ENCODE peak calls at places on chromosomes 5 and 9, in six cellular contexts. One of them, this sample, is unnamed.

GRCh38 chr5:169670769-169671525 is 33.9 kb downstream of the DOCK2 start:
- DNase-seq in IMR-90: no peak
- DNase-seq in mesenchymal stem cell: no peak
- DNase-seq in H9: no peak
- DNase-seq in trophoblast cell: no peak
- DNase-seq in H1: no peak
- DNase-seq in this sample: no peak

GRCh38 chr9:14741369-14741768 is 18.8 kb upstream of the CER1 start:
- DNase-seq in IMR-90: no peak
- DNase-seq in mesenchymal stem cell: no peak
- DNase-seq in H9: no peak
- DNase-seq in trophoblast cell: no peak
- DNase-seq in H1: no peak
- DNase-seq in this sample: no peak

GRCh38 chr9:110291921-110292575 is 35.7 kb upstream of the TXN start:
- DNase-seq in IMR-90: no peak
- DNase-seq in mesenchymal stem cell: no peak
- DNase-seq in H9: peak; percentile 43
- DNase-seq in trophoblast cell: peak; percentile 63
- DNase-seq in H1: no peak
- DNase-seq in this sample: no peak

GRCh38 chr5:64632251-64632650 is 58.1 kb upstream of the SHISAL2B start:
- DNase-seq in IMR-90: peak; percentile 27
- DNase-seq in mesenchymal stem cell: peak; percentile 5
- DNase-seq in H9: no peak
- DNase-seq in trophoblast cell: peak; percentile 6
- DNase-seq in H1: no peak
- DNase-seq in this sample: no peak

GRCh38 chr5:78095119-78095518 is 199.4 kb downstream of the AP3B1 start:
- DNase-seq in IMR-90: no peak
- DNase-seq in mesenchymal stem cell: no peak
- DNase-seq in H9: no peak
- DNase-seq in trophoblast cell: no peak
- DNase-seq in H1: no peak
- DNase-seq in this sample: no peak

GRCh38 chr5:110321117-110321516 is 405.4 kb downstream of the TMEM232 start:
- DNase-seq in IMR-90: no peak
- DNase-seq in mesenchymal stem cell: peak; percentile 36
- DNase-seq in H9: no peak
- DNase-seq in trophoblast cell: peak; percentile 5
- DNase-seq in H1: no peak
- DNase-seq in this sample: no peak

GRCh38 chr9:138059196-138059595 is 181.6 kb downstream of the CACNA1B start:
- DNase-seq in IMR-90: no peak
- DNase-seq in mesenchymal stem cell: no peak
- DNase-seq in H9: no peak
- DNase-seq in trophoblast cell: no peak
- DNase-seq in H1: no peak
- DNase-seq in this sample: no peak

GRCh38 chr5:82820188-82820587 is 257.0 kb downstream of the TMEM167A start:
- DNase-seq in IMR-90: no peak
- DNase-seq in mesenchymal stem cell: no peak
- DNase-seq in H9: no peak
- DNase-seq in trophoblast cell: no peak
- DNase-seq in H1: no peak
- DNase-seq in this sample: no peak

GRCh38 chr5:15669826-15670225 is 169.8 kb downstream of the FBXL7 start:
- DNase-seq in IMR-90: no peak
- DNase-seq in mesenchymal stem cell: no peak
- DNase-seq in H9: no peak
- DNase-seq in trophoblast cell: no peak
- DNase-seq in H1: no peak
- DNase-seq in this sample: no peak

GRCh38 chr5:52531105-52531504 is 256.6 kb upstream of the ITGA1 start:
- DNase-seq in IMR-90: no peak
- DNase-seq in mesenchymal stem cell: no peak
- DNase-seq in H9: no peak
- DNase-seq in trophoblast cell: no peak
- DNase-seq in H1: no peak
- DNase-seq in this sample: no peak

GRCh38 chr5:99037668-99038067 is 108.9 kb upstream of the CHD1 start:
- DNase-seq in IMR-90: no peak
- DNase-seq in mesenchymal stem cell: no peak
- DNase-seq in H9: peak; percentile 52
- DNase-seq in trophoblast cell: no peak
- DNase-seq in H1: no peak
- DNase-seq in this sample: no peak

GRCh38 chr9:101458955-101459631 is 23.5 kb upstream of the ALDOB start:
- DNase-seq in IMR-90: peak; percentile 83
- DNase-seq in mesenchymal stem cell: peak; percentile 85
- DNase-seq in H9: peak; percentile 83
- DNase-seq in trophoblast cell: peak; percentile 68
- DNase-seq in H1: peak; percentile 51
- DNase-seq in this sample: peak; percentile 38

GRCh38 chr5:141420855-141421488 is at the start of gene PCDHGA11:
- DNase-seq in IMR-90: peak; percentile 63
- DNase-seq in mesenchymal stem cell: peak; percentile 14
- DNase-seq in H9: peak; percentile 74
- DNase-seq in trophoblast cell: peak; percentile 88
- DNase-seq in H1: no peak
- DNase-seq in this sample: no peak

GRCh38 chr5:171469336-171469735 is 49.9 kb downstream of the FGF18 start:
- DNase-seq in IMR-90: no peak
- DNase-seq in mesenchymal stem cell: no peak
- DNase-seq in H9: no peak
- DNase-seq in trophoblast cell: no peak
- DNase-seq in H1: no peak
- DNase-seq in this sample: peak; percentile 56

GRCh38 chr9:116437411-116438370 is 249.4 kb upstream of the TRIM32 start:
- DNase-seq in IMR-90: no peak
- DNase-seq in mesenchymal stem cell: peak; percentile 83
- DNase-seq in H9: no peak
- DNase-seq in trophoblast cell: peak; percentile 72
- DNase-seq in H1: no peak
- DNase-seq in this sample: no peak

GRCh38 chr5:96527826-96528225 is 94.8 kb upstream of the PCSK1 start:
- DNase-seq in IMR-90: no peak
- DNase-seq in mesenchymal stem cell: no peak
- DNase-seq in H9: no peak
- DNase-seq in trophoblast cell: no peak
- DNase-seq in H1: no peak
- DNase-seq in this sample: no peak

GRCh38 chr5:83509535-83509934 is 38.0 kb downstream of the VCAN start:
- DNase-seq in IMR-90: peak; percentile 71
- DNase-seq in mesenchymal stem cell: peak; percentile 47
- DNase-seq in H9: no peak
- DNase-seq in trophoblast cell: peak; percentile 55
- DNase-seq in H1: no peak
- DNase-seq in this sample: no peak

GRCh38 chr5:7728076-7728475 is 122.9 kb downstream of the CFAP90 start:
- DNase-seq in IMR-90: no peak
- DNase-seq in mesenchymal stem cell: no peak
- DNase-seq in H9: no peak
- DNase-seq in trophoblast cell: no peak
- DNase-seq in H1: no peak
- DNase-seq in this sample: no peak

GRCh38 chr5:104189909-104190308 is 627.3 kb upstream of the NUDT12 start:
- DNase-seq in IMR-90: peak; percentile 59
- DNase-seq in mesenchymal stem cell: peak; percentile 73
- DNase-seq in H9: no peak
- DNase-seq in trophoblast cell: peak; percentile 40
- DNase-seq in H1: no peak
- DNase-seq in this sample: no peak

GRCh38 chr9:110835404-110835803 is 166.8 kb downstream of the MUSK start:
- DNase-seq in IMR-90: peak; percentile 91
- DNase-seq in mesenchymal stem cell: peak; percentile 54
- DNase-seq in H9: no peak
- DNase-seq in trophoblast cell: peak; percentile 41
- DNase-seq in H1: no peak
- DNase-seq in this sample: no peak

GRCh38 chr5:1942158-1942557 is 59.4 kb upstream of the IRX4 start:
- DNase-seq in IMR-90: no peak
- DNase-seq in mesenchymal stem cell: no peak
- DNase-seq in H9: no peak
- DNase-seq in trophoblast cell: no peak
- DNase-seq in H1: no peak
- DNase-seq in this sample: no peak

GRCh38 chr5:103638979-103639378 is 76.4 kb upstream of the NUDT12 start:
- DNase-seq in IMR-90: no peak
- DNase-seq in mesenchymal stem cell: no peak
- DNase-seq in H9: no peak
- DNase-seq in trophoblast cell: no peak
- DNase-seq in H1: no peak
- DNase-seq in this sample: no peak

GRCh38 chr5:59036274-59036961 is 453.5 kb downstream of the RAB3C start:
- DNase-seq in IMR-90: peak; percentile 99
- DNase-seq in mesenchymal stem cell: peak; percentile 95
- DNase-seq in H9: no peak
- DNase-seq in trophoblast cell: peak; percentile 85
- DNase-seq in H1: no peak
- DNase-seq in this sample: no peak

GRCh38 chr9:126652140-126652558 is 38.4 kb downstream of the LMX1B start:
- DNase-seq in IMR-90: no peak
- DNase-seq in mesenchymal stem cell: no peak
- DNase-seq in H9: no peak
- DNase-seq in trophoblast cell: no peak
- DNase-seq in H1: no peak
- DNase-seq in this sample: no peak

GRCh38 chr5:74035521-74035937 is 409.5 kb downstream of the ARHGEF28 start:
- DNase-seq in IMR-90: peak; percentile 69
- DNase-seq in mesenchymal stem cell: peak; percentile 69
- DNase-seq in H9: peak; percentile 46
- DNase-seq in trophoblast cell: peak; percentile 31
- DNase-seq in H1: no peak
- DNase-seq in this sample: no peak

GRCh38 chr9:2023532-2023931 is 8.4 kb downstream of the SMARCA2 start:
- DNase-seq in IMR-90: no peak
- DNase-seq in mesenchymal stem cell: no peak
- DNase-seq in H9: no peak
- DNase-seq in trophoblast cell: no peak
- DNase-seq in H1: no peak
- DNase-seq in this sample: no peak

GRCh38 chr9:13707635-13708410 is 428.3 kb upstream of the MPDZ start:
- DNase-seq in IMR-90: peak; percentile 47
- DNase-seq in mesenchymal stem cell: peak; percentile 75
- DNase-seq in H9: no peak
- DNase-seq in trophoblast cell: no peak
- DNase-seq in H1: no peak
- DNase-seq in this sample: no peak

GRCh38 chr5:93601053-93601429 is 18.0 kb downstream of the NR2F1 start:
- DNase-seq in IMR-90: no peak
- DNase-seq in mesenchymal stem cell: no peak
- DNase-seq in H9: no peak
- DNase-seq in trophoblast cell: no peak
- DNase-seq in H1: no peak
- DNase-seq in this sample: no peak

GRCh38 chr5:112186401-112186990 is 232.6 kb downstream of the EPB41L4A start:
- DNase-seq in IMR-90: peak; percentile 53
- DNase-seq in mesenchymal stem cell: peak; percentile 50
- DNase-seq in H9: no peak
- DNase-seq in trophoblast cell: peak; percentile 73
- DNase-seq in H1: no peak
- DNase-seq in this sample: no peak

GRCh38 chr5:64144429-64145215 is 21.0 kb upstream of the RNF180 start:
- DNase-seq in IMR-90: no peak
- DNase-seq in mesenchymal stem cell: no peak
- DNase-seq in H9: no peak
- DNase-seq in trophoblast cell: no peak
- DNase-seq in H1: no peak
- DNase-seq in this sample: no peak

GRCh38 chr9:7479300-7479699 is 320.3 kb downstream of the DMAC1 start:
- DNase-seq in IMR-90: peak; percentile 13
- DNase-seq in mesenchymal stem cell: peak; percentile 16
- DNase-seq in H9: no peak
- DNase-seq in trophoblast cell: no peak
- DNase-seq in H1: no peak
- DNase-seq in this sample: no peak

GRCh38 chr9:7481570-7481969 is 318.0 kb downstream of the DMAC1 start:
- DNase-seq in IMR-90: no peak
- DNase-seq in mesenchymal stem cell: no peak
- DNase-seq in H9: no peak
- DNase-seq in trophoblast cell: no peak
- DNase-seq in H1: no peak
- DNase-seq in this sample: no peak
- H4K91ac ChIP-seq in IMR-90: no peak overlapping the region
- H4K91ac ChIP-seq in mesenchymal stem cell: no peak overlapping the region
- H4K91ac ChIP-seq in H9: no peak overlapping the region
- H4K91ac ChIP-seq in trophoblast cell: no peak overlapping the region
- H4K91ac ChIP-seq in H1: no peak overlapping the region
- H4K91ac ChIP-seq in this sample: no peak overlapping the region

GRCh38 chr5:124832510-124832909 is 86.1 kb upstream of the ZNF608 start:
- DNase-seq in IMR-90: no peak
- DNase-seq in mesenchymal stem cell: no peak
- DNase-seq in H9: no peak
- DNase-seq in trophoblast cell: no peak
- DNase-seq in H1: no peak
- DNase-seq in this sample: no peak
- H4K91ac ChIP-seq in IMR-90: no peak overlapping the region
- H4K91ac ChIP-seq in mesenchymal stem cell: no peak overlapping the region
- H4K91ac ChIP-seq in H9: no peak overlapping the region
- H4K91ac ChIP-seq in trophoblast cell: no peak overlapping the region
- H4K91ac ChIP-seq in H1: no peak overlapping the region
- H4K91ac ChIP-seq in this sample: no peak overlapping the region

DNA sequence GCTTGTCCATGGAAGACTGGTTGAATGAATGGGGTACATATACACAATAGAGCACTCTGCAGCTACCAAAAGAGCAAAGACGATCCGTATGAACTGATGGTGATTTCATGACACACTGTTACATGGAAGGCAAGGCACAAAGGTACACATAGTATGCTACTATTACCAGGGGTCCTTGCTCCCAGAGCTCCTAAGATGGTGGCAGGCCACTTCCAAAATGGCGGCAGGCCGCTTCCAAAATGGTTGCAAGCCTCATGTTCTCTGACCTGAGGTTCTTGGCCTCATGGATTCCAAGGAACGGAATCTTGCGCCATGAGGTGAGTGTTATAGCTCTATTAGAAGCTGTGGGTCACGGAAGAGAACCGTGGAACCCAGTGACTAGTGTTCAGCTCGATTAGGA is 147.5 kb downstream of the RFK start:
- DNase-seq in IMR-90: no peak
- DNase-seq in mesenchymal stem cell: no peak
- DNase-seq in H9: no peak
- DNase-seq in trophoblast cell: no peak
- DNase-seq in H1: no peak
- DNase-seq in this sample: no peak
- H4K91ac ChIP-seq in IMR-90: no peak overlapping the region
- H4K91ac ChIP-seq in mesenchymal stem cell: no peak overlapping the region
- H4K91ac ChIP-seq in H9: no peak overlapping the region
- H4K91ac ChIP-seq in trophoblast cell: no peak overlapping the region
- H4K91ac ChIP-seq in H1: no peak overlapping the region
- H4K91ac ChIP-seq in this sample: no peak overlapping the region

DNA sequence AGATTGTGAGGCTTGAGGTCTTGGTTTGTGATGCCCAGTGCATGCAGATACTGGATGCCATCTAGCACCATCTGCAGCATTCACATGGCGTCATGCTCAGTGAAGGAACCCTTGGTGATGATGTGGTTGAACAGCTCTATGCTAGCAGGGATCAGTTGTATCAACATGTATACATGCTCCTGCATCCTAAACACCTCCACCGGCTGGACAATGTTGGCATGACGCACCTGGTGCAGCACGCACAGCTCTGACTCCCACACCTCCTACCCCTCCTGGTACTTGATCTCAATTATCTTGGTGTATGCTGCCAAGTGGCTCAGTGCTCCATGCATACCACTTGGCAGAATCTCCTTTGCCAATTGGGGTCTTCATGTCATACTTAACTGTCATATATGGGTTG is 49.1 kb downstream of the MTREX start:
- DNase-seq in IMR-90: no peak
- DNase-seq in mesenchymal stem cell: no peak
- DNase-seq in H9: no peak
- DNase-seq in trophoblast cell: no peak
- DNase-seq in H1: no peak
- DNase-seq in this sample: no peak
- H4K91ac ChIP-seq in IMR-90: no peak overlapping the region
- H4K91ac ChIP-seq in mesenchymal stem cell: no peak overlapping the region
- H4K91ac ChIP-seq in H9: no peak overlapping the region
- H4K91ac ChIP-seq in trophoblast cell: no peak overlapping the region
- H4K91ac ChIP-seq in H1: no peak overlapping the region
- H4K91ac ChIP-seq in this sample: no peak overlapping the region

This sample was measured in neuronal stem cell.